ENCODE peak calls at places on chromosomes 7 and 10, in ten cellular contexts. K is heart left ventricle; X is LNCaP clone FGC; I is CD8-positive, alpha-beta T cell; B is HCT116; Z is sigmoid colon; W is cardiac muscle cell; R is AG09319; U is fibroblast of the aortic adventitia; T is body of pancreas. M is an unnamed sample.

GRCh38 chr7:128879939-128880746 is 17.5 kb downstream of the ATP6V1F start:
- DNase-seq in B (no peak), I (peak), K (peak), W (peak), U (peak), X (no peak), T (peak), R (no peak), Z (peak), M (peak)

GRCh38 chr10:3265081-3265480 is 92.5 kb upstream of the PITRM1 start:
- DNase-seq in W (no peak), K (no peak), X (no peak), Z (peak), I (no peak), B (no peak), R (no peak), T (no peak), U (no peak), M (no peak)

GRCh38 chr10:72087969-72088878 is at the start of gene SPOCK2:
- DNase-seq in B (no peak), T (no peak), Z (no peak), W (peak), I (peak), U (no peak), K (no peak), X (no peak), R (no peak), M (peak)

GRCh38 chr7:113394856-113395255 is 276.5 kb upstream of the SMIM30 start:
- DNase-seq in I (no peak), R (no peak), B (no peak), Z (no peak), T (no peak), U (no peak), K (no peak), X (no peak), W (no peak), M (no peak)

GRCh38 chr10:97849491-97850402 is at the start of gene GOLGA7B:
- DNase-seq in X (no peak), B (no peak), W (peak), I (peak), T (peak), Z (no peak), U (no peak), R (no peak), K (no peak), M (peak)

GRCh38 chr7:89606479-89606878 is 547.8 kb upstream of the STEAP1 start:
- DNase-seq in T (no peak), W (no peak), R (no peak), I (no peak), B (no peak), U (no peak), Z (no peak), K (no peak), X (no peak), M (no peak)

GRCh38 chr7:137962875-137963507 is 38.9 kb downstream of the CREB3L2 start:
- DNase-seq in R (no peak), T (no peak), Z (no peak), U (no peak), I (no peak), B (no peak), W (no peak), K (no peak), X (peak), M (no peak)

GRCh38 chr10:124732931-124733536 is 11.1 kb downstream of the FAM53B start:
- DNase-seq in B (no peak), I (peak), W (no peak), X (no peak), Z (peak), T (no peak), U (peak), R (no peak), K (peak), M (peak)

GRCh38 chr7:156043435-156044123 is 231.3 kb upstream of the SHH start:
- DNase-seq in Z (no peak), X (no peak), T (no peak), B (no peak), U (no peak), K (no peak), R (no peak), I (no peak), W (no peak), M (no peak)

GRCh38 chr7:74029991-74030415 is 2.0 kb downstream of the ELN start:
- DNase-seq in U (no peak), Z (no peak), R (no peak), W (no peak), T (no peak), B (no peak), K (no peak), X (no peak), I (no peak), M (no peak)

GRCh38 chr10:3902809-3903410 is 117.9 kb upstream of the KLF6 start:
- DNase-seq in K (no peak), I (no peak), U (peak), R (no peak), B (no peak), Z (no peak), X (no peak), W (peak), T (no peak), M (no peak)

GRCh38 chr7:142300689-142301088 is 42.8 kb upstream of the PRSS58 start:
- DNase-seq in X (no peak), I (peak), R (no peak), B (peak), K (no peak), T (no peak), W (no peak), U (no peak), Z (no peak), M (no peak)

GRCh38 chr7:81383848-81384247 is 386.0 kb downstream of the HGF start:
- DNase-seq in I (no peak), U (peak), X (no peak), K (no peak), Z (no peak), B (no peak), T (no peak), R (no peak), W (no peak), M (no peak)

GRCh38 chr7:28937593-28937992 is 20.5 kb downstream of the TRIL start:
- DNase-seq in U (no peak), T (no peak), R (no peak), B (no peak), Z (no peak), I (no peak), W (no peak), K (no peak), X (no peak), M (no peak)

GRCh38 chr10:45673074-45673628 is 579 bp upstream of the ZFAND4 start:
- DNase-seq in W (no peak), Z (no peak), B (no peak), R (no peak), U (no peak), K (peak), I (no peak), X (no peak), T (peak), M (no peak)

GRCh38 chr7:38839846-38840245 is 69.1 kb downstream of the VPS41 start:
- DNase-seq in U (no peak), I (no peak), B (no peak), X (no peak), T (peak), Z (no peak), W (no peak), K (peak), R (no peak), M (no peak)

GRCh38 chr10:93753621-93754250 is 4.0 kb upstream of the LGI1 start:
- DNase-seq in R (no peak), T (no peak), W (no peak), I (no peak), B (no peak), X (no peak), K (no peak), Z (no peak), U (no peak), M (no peak)

GRCh38 chr7:30556854-30557644 is 37.6 kb upstream of the GARS1 start:
- DNase-seq in Z (no peak), I (no peak), X (peak), U (peak), B (no peak), T (peak), K (no peak), R (no peak), W (no peak), M (no peak)

GRCh38 chr7:2876031-2876862 is 32.1 kb upstream of the GNA12 start:
- DNase-seq in B (no peak), I (no peak), X (no peak), W (peak), T (no peak), U (no peak), R (no peak), Z (no peak), K (no peak), M (no peak)

GRCh38 chr10:13633689-13634088 is 46.9 kb downstream of the PRPF18 start:
- DNase-seq in Z (peak), K (peak), B (no peak), X (no peak), I (no peak), R (peak), T (peak), U (peak), W (peak), M (no peak)

GRCh38 chr10:4183761-4184261 is 398.8 kb upstream of the KLF6 start:
- DNase-seq in K (no peak), U (peak), I (no peak), Z (no peak), B (no peak), T (no peak), W (peak), R (peak), X (peak), M (no peak)

GRCh38 chr7:22696672-22697071 is 30.3 kb upstream of the IL6 start:
- DNase-seq in K (no peak), T (no peak), W (peak), B (no peak), U (peak), X (no peak), Z (no peak), R (no peak), I (no peak), M (no peak)

GRCh38 chr7:141558544-141559183 is 7.5 kb downstream of the AGK start:
- DNase-seq in Z (no peak), U (peak), R (peak), X (no peak), K (no peak), T (no peak), B (no peak), W (peak), I (no peak), M (no peak)

GRCh38 chr10:3091346-3091787 is 24.0 kb downstream of the PFKP start:
- DNase-seq in U (peak), Z (no peak), I (no peak), W (peak), T (no peak), X (peak), B (peak), R (no peak), K (no peak), M (peak)

GRCh38 chr10:49173848-49174247 is 14.3 kb downstream of the TMEM273 start:
- DNase-seq in U (no peak), Z (no peak), I (no peak), B (no peak), W (no peak), T (no peak), K (no peak), R (no peak), X (no peak), M (no peak)

GRCh38 chr10:23053036-23053435 is 42.3 kb upstream of the MSRB2 start:
- DNase-seq in B (no peak), K (no peak), W (peak), Z (no peak), X (no peak), I (no peak), T (no peak), U (peak), R (no peak), M (peak)

GRCh38 chr7:30733691-30734090 is 18.2 kb upstream of the INMT start:
- DNase-seq in T (no peak), B (no peak), K (no peak), Z (no peak), X (no peak), W (no peak), R (no peak), I (no peak), U (no peak), M (no peak)

GRCh38 chr7:36055207-36055606 is 97.8 kb upstream of the EEPD1 start:
- DNase-seq in B (no peak), X (no peak), T (no peak), W (no peak), K (no peak), U (no peak), I (no peak), Z (no peak), R (no peak), M (no peak)

GRCh38 chr10:110993024-110993693 is 73.8 kb downstream of the SHOC2 start:
- DNase-seq in U (peak), X (no peak), T (no peak), R (peak), W (peak), Z (no peak), I (peak), B (no peak), K (no peak), M (no peak)

GRCh38 chr7:37187179-37187578 is 261.5 kb downstream of the ELMO1 start:
- DNase-seq in X (no peak), I (no peak), K (no peak), U (no peak), Z (no peak), W (no peak), R (no peak), T (no peak), B (no peak), M (no peak)

GRCh38 chr10:58335306-58336005 is 650 bp downstream of the UBE2D1 start:
- DNase-seq in R (no peak), U (peak), T (peak), B (peak), I (no peak), Z (peak), K (peak), W (peak), X (no peak), M (peak)

GRCh38 chr10:85917601-85918000 is 449.0 kb downstream of the GRID1 start:
- DNase-seq in U (no peak), T (no peak), Z (no peak), R (no peak), W (no peak), I (no peak), B (no peak), X (no peak), K (no peak), M (no peak)

GRCh38 chr7:128359336-128359735 is 2.2 kb downstream of the PRRT4 start:
- DNase-seq in T (no peak), X (no peak), Z (no peak), I (no peak), U (no peak), R (no peak), W (no peak), K (no peak), B (no peak), M (no peak)

GRCh38 chr7:9026121-9026520 is 592.7 kb downstream of the NXPH1 start:
- DNase-seq in T (no peak), B (no peak), W (no peak), I (no peak), X (no peak), K (no peak), Z (no peak), U (no peak), R (no peak), M (no peak)

GRCh38 chr10:33038672-33039071 is 80.6 kb upstream of the ITGB1 start:
- DNase-seq in R (no peak), B (no peak), W (no peak), Z (no peak), X (no peak), T (no peak), K (no peak), I (no peak), U (no peak), M (no peak)

GRCh38 chr10:86260564-86260963 is 106.0 kb downstream of the GRID1 start:
- DNase-seq in I (no peak), Z (no peak), R (no peak), W (no peak), T (no peak), U (no peak), K (no peak), B (no peak), X (no peak), M (no peak)

GRCh38 chr10:17026686-17027485 is 102.7 kb downstream of the CUBN start:
- DNase-seq in X (no peak), K (no peak), U (peak), B (no peak), I (peak), Z (no peak), R (no peak), T (no peak), W (peak), M (no peak)

GRCh38 chr7:157658851-157659412 is 322.1 kb downstream of the DNAJB6 start:
- DNase-seq in Z (peak), T (no peak), K (no peak), U (no peak), B (no peak), W (no peak), R (no peak), X (no peak), I (no peak), M (no peak)

GRCh38 chr7:123583821-123584220 is 17.8 kb upstream of the ASB15 start:
- DNase-seq in B (no peak), I (no peak), T (no peak), W (no peak), K (no peak), X (no peak), Z (no peak), U (no peak), R (no peak), M (no peak)
- TF ChIP-seq CTCF in B (no peak), I (no peak), T (no peak), W (no peak), K (no peak), X (no peak), Z (no peak), U (no peak), R (no peak), M (no peak)

GRCh38 chr7:41882745-41883527 is 180.0 kb upstream of the INHBA start:
- DNase-seq in K (no peak), I (no peak), U (no peak), B (no peak), W (no peak), R (no peak), X (no peak), Z (no peak), T (no peak), M (no peak)
- TF ChIP-seq CTCF in K (no peak), I (no peak), U (no peak), B (no peak), W (no peak), R (no peak), X (no peak), Z (no peak), T (no peak), M (no peak)

GRCh38 chr10:87771871-87772500 is 46.0 kb downstream of the ATAD1 start:
- DNase-seq in R (no peak), K (no peak), Z (no peak), X (no peak), I (no peak), T (no peak), U (peak), B (no peak), W (peak), M (no peak)
- TF ChIP-seq CTCF in R (peak), K (peak), Z (peak), X (peak), I (peak), T (peak), U (peak), B (peak), W (peak), M (peak)

DNA sequence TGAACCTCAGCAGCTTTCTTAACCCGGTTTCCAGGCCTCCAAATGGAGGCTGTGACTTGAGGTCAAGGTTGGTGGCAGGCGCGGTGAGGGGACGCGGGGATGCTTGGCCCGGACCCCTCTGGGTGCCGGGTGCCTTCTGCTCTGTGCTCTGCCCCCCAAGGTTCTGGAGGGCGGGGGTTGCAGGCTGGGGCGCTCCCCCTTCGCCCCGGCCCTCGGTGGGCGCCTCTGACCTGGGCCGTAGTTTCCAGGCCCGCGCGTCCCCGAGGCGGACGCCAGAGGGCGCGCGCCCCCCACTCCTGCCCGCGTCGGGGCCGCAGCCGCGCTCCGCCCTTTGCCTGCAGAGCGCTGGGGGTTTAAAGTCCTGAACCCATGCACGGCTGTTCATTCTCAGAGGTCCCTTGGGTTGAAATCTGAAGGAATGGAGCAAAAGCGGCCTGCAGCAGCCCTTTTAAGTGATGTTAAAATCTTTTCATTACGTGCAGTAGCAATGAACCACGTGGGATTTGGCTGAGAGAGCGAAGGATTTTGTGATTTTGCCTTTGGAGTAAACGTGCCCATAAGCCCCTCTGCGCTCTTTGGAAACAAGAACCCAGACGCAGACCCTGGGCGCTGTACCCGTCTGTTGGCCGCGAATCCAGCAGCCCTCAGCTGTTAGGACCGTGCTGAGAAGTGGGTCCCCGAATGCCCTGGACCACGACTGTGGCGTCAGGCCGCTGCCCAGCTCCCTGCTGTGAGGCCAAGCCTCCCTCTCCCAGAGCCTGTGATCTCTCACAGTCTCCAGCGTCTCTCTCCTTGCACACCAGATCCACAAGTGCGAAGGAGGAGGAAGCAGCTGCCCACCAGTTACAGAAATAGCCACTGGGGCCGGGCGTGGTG is 135.0 kb downstream of the ACTR3B start:
- DNase-seq in K (no peak), I (no peak), X (no peak), R (no peak), W (peak), T (no peak), B (no peak), U (peak), Z (no peak), M (no peak)
- TF ChIP-seq CTCF in K (peak), I (peak), X (peak), R (peak), W (peak), T (peak), B (peak), U (peak), Z (peak), M (peak)

GRCh38 chr7:139557857-139558581 is 34.5 kb downstream of the CLEC2L start:
- DNase-seq in R (no peak), T (no peak), I (no peak), W (no peak), Z (no peak), X (no peak), K (no peak), B (no peak), U (no peak), M (no peak)
- TF ChIP-seq CTCF in R (no peak), T (no peak), I (no peak), W (no peak), Z (no peak), X (peak), K (no peak), B (no peak), U (no peak), M (no peak)

GRCh38 chr7:101596898-101597297 is 32.2 kb downstream of the MYL10 start:
- DNase-seq in K (no peak), Z (no peak), U (no peak), R (no peak), W (no peak), X (no peak), I (no peak), T (no peak), B (no peak), M (no peak)

GRCh38 chr7:101597941-101598340 is 31.2 kb downstream of the MYL10 start:
- DNase-seq in X (no peak), U (no peak), B (no peak), I (no peak), K (no peak), W (no peak), R (no peak), T (no peak), Z (no peak), M (no peak)

GRCh38 chr7:101599787-101600186 is 29.3 kb downstream of the MYL10 start:
- DNase-seq in K (no peak), B (no peak), Z (no peak), I (no peak), X (no peak), T (no peak), R (no peak), W (no peak), U (no peak), M (no peak)

GRCh38 chr7:101598422-101598957 is 30.6 kb downstream of the MYL10 start:
- DNase-seq in Z (no peak), I (no peak), T (peak), U (no peak), W (no peak), X (no peak), R (no peak), K (no peak), B (peak), M (peak)

GRCh38 chr7:101598981-101599681 is 30.0 kb downstream of the MYL10 start:
- DNase-seq in B (no peak), T (no peak), I (no peak), Z (no peak), U (no peak), X (no peak), K (no peak), R (no peak), W (no peak), M (no peak)
- TF ChIP-seq CTCF in B (no peak), T (no peak), I (no peak), Z (no peak), U (no peak), X (no peak), K (no peak), R (no peak), W (no peak), M (no peak)

DNA sequence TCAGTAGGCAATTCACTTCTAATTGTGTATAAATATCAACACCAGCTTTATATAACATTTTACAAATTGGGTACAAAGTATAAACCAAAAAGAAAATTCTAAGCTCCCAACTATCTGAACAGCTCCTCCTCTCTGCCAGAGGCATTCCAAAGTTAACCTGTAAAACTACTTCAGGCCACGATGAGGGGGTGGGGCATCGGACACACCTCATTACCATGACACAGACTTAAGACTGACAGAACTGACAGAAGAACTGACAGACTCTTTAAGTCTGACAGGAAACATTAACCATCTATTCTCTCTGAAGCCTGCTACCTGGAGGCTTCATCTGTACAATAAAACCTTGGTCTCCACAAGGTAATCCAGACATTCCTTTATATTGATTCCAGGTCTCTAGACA is 12.3 kb downstream of the ESYT2 start:
- DNase-seq in K (no peak), B (no peak), R (no peak), I (no peak), Z (no peak), T (no peak), W (no peak), U (no peak), X (no peak), M (peak)
- TF ChIP-seq CTCF in K (no peak), B (no peak), R (no peak), I (no peak), Z (no peak), T (no peak), W (no peak), U (no peak), X (no peak), M (no peak)

M was measured in lower lobe of right lung.